ENCODE peak calls at places on chromosomes 16 and 17, in five cellular contexts. One of them, this sample, is unnamed.

GRCh38 chr17:56290486-56291118 is 137.3 kb downstream of the ANKFN1 start:
- DNase-seq in right cardiac atrium: no peak
- DNase-seq in SK-N-SH: no peak
- DNase-seq in gastrocnemius medialis: no peak
- DNase-seq in lower lobe of right lung: no peak
- DNase-seq in this sample: no peak

GRCh38 chr17:73205326-73205980 is 12.6 kb downstream of the COG1 start:
- DNase-seq in right cardiac atrium: no peak
- DNase-seq in SK-N-SH: no peak
- DNase-seq in gastrocnemius medialis: no peak
- DNase-seq in lower lobe of right lung: no peak
- DNase-seq in this sample: no peak

GRCh38 chr17:83079766-83080616 is 582 bp downstream of the METRNL start:
- DNase-seq in right cardiac atrium: no peak
- DNase-seq in SK-N-SH: peak; percentile 78
- DNase-seq in gastrocnemius medialis: no peak
- DNase-seq in lower lobe of right lung: no peak
- DNase-seq in this sample: no peak

GRCh38 chr17:7460850-7461660 is 16.2 kb downstream of the CHRNB1 start:
- DNase-seq in right cardiac atrium: no peak
- DNase-seq in SK-N-SH: no peak
- DNase-seq in gastrocnemius medialis: peak; percentile 41
- DNase-seq in lower lobe of right lung: no peak
- DNase-seq in this sample: no peak

GRCh38 chr17:1298616-1299015 is 19.2 kb downstream of the TRARG1 start:
- DNase-seq in right cardiac atrium: peak; percentile 38
- DNase-seq in SK-N-SH: no peak
- DNase-seq in gastrocnemius medialis: no peak
- DNase-seq in lower lobe of right lung: no peak
- DNase-seq in this sample: no peak

GRCh38 chr17:32523827-32524552 is 37.2 kb downstream of the CDK5R1 start:
- DNase-seq in right cardiac atrium: no peak
- DNase-seq in SK-N-SH: no peak
- DNase-seq in gastrocnemius medialis: no peak
- DNase-seq in lower lobe of right lung: no peak
- DNase-seq in this sample: no peak

GRCh38 chr16:71863995-71864394 is 18.2 kb downstream of the ATXN1L start:
- DNase-seq in right cardiac atrium: no peak
- DNase-seq in SK-N-SH: no peak
- DNase-seq in gastrocnemius medialis: no peak
- DNase-seq in lower lobe of right lung: no peak
- DNase-seq in this sample: no peak

GRCh38 chr16:22081050-22081449 is 11.3 kb upstream of the VWA3A start:
- DNase-seq in right cardiac atrium: no peak
- DNase-seq in SK-N-SH: no peak
- DNase-seq in gastrocnemius medialis: no peak
- DNase-seq in lower lobe of right lung: no peak
- DNase-seq in this sample: no peak

GRCh38 chr16:80788016-80788415 is 16.4 kb downstream of the CDYL2 start:
- DNase-seq in right cardiac atrium: no peak
- DNase-seq in SK-N-SH: no peak
- DNase-seq in gastrocnemius medialis: no peak
- DNase-seq in lower lobe of right lung: no peak
- DNase-seq in this sample: no peak

GRCh38 chr17:32755045-32755805 is 121.7 kb downstream of the MYO1D start:
- DNase-seq in right cardiac atrium: no peak
- DNase-seq in SK-N-SH: peak; percentile 66
- DNase-seq in gastrocnemius medialis: no peak
- DNase-seq in lower lobe of right lung: no peak
- DNase-seq in this sample: peak; percentile 32

GRCh38 chr16:8611886-8612595 is 9.5 kb upstream of the METTL22 start:
- DNase-seq in right cardiac atrium: no peak
- DNase-seq in SK-N-SH: no peak
- DNase-seq in gastrocnemius medialis: no peak
- DNase-seq in lower lobe of right lung: no peak
- DNase-seq in this sample: no peak

GRCh38 chr16:22347100-22347820 is 27.2 kb downstream of the CDR2 start:
- DNase-seq in right cardiac atrium: no peak
- DNase-seq in SK-N-SH: no peak
- DNase-seq in gastrocnemius medialis: no peak
- DNase-seq in lower lobe of right lung: no peak
- DNase-seq in this sample: no peak

GRCh38 chr17:604719-605118 is 109.9 kb downstream of the VPS53 start:
- DNase-seq in right cardiac atrium: no peak
- DNase-seq in SK-N-SH: no peak
- DNase-seq in gastrocnemius medialis: no peak
- DNase-seq in lower lobe of right lung: no peak
- DNase-seq in this sample: no peak

GRCh38 chr17:75323043-75323591 is 33.9 kb upstream of the SLC25A19 start:
- DNase-seq in right cardiac atrium: peak; percentile 85
- DNase-seq in SK-N-SH: peak; percentile 81
- DNase-seq in gastrocnemius medialis: peak; percentile 79
- DNase-seq in lower lobe of right lung: peak; percentile 83
- DNase-seq in this sample: peak; percentile 43

GRCh38 chr16:6913535-6913934 is 419.1 kb upstream of the RBFOX1 start:
- DNase-seq in right cardiac atrium: no peak
- DNase-seq in SK-N-SH: no peak
- DNase-seq in gastrocnemius medialis: no peak
- DNase-seq in lower lobe of right lung: no peak
- DNase-seq in this sample: no peak

GRCh38 chr17:11990363-11990983 is 6.8 kb downstream of the ZNF18 start:
- DNase-seq in right cardiac atrium: no peak
- DNase-seq in SK-N-SH: no peak
- DNase-seq in gastrocnemius medialis: no peak
- DNase-seq in lower lobe of right lung: no peak
- DNase-seq in this sample: no peak

GRCh38 chr17:44354582-44355309 is 8.9 kb downstream of the FAM171A2 start:
- DNase-seq in right cardiac atrium: peak; percentile 86
- DNase-seq in SK-N-SH: no peak
- DNase-seq in gastrocnemius medialis: no peak
- DNase-seq in lower lobe of right lung: no peak
- DNase-seq in this sample: no peak

GRCh38 chr17:74351552-74352210 is 10.0 kb downstream of the BTBD17 start:
- DNase-seq in right cardiac atrium: no peak
- DNase-seq in SK-N-SH: peak; percentile 85
- DNase-seq in gastrocnemius medialis: no peak
- DNase-seq in lower lobe of right lung: no peak
- DNase-seq in this sample: no peak

GRCh38 chr17:15157051-15157450 is 108.1 kb downstream of the PMP22 start:
- DNase-seq in right cardiac atrium: no peak
- DNase-seq in SK-N-SH: no peak
- DNase-seq in gastrocnemius medialis: no peak
- DNase-seq in lower lobe of right lung: no peak
- DNase-seq in this sample: peak; percentile 4

GRCh38 chr17:58231644-58232043 is 6.7 kb upstream of the LPO start:
- DNase-seq in right cardiac atrium: no peak
- DNase-seq in SK-N-SH: no peak
- DNase-seq in gastrocnemius medialis: no peak
- DNase-seq in lower lobe of right lung: no peak
- DNase-seq in this sample: peak; percentile 39

GRCh38 chr17:2906907-2907306 is 110.7 kb downstream of the RAP1GAP2 start:
- DNase-seq in right cardiac atrium: no peak
- DNase-seq in SK-N-SH: no peak
- DNase-seq in gastrocnemius medialis: no peak
- DNase-seq in lower lobe of right lung: no peak
- DNase-seq in this sample: no peak

GRCh38 chr16:75420987-75421819 is 12.1 kb downstream of the CFDP1 start:
- DNase-seq in right cardiac atrium: peak; percentile 92
- DNase-seq in SK-N-SH: peak; percentile 71
- DNase-seq in gastrocnemius medialis: no peak
- DNase-seq in lower lobe of right lung: peak; percentile 84
- DNase-seq in this sample: peak; percentile 56

GRCh38 chr17:41664587-41665565 is 23.8 kb upstream of the EIF1 start:
- DNase-seq in right cardiac atrium: no peak
- DNase-seq in SK-N-SH: no peak
- DNase-seq in gastrocnemius medialis: no peak
- DNase-seq in lower lobe of right lung: no peak
- DNase-seq in this sample: no peak

DNA sequence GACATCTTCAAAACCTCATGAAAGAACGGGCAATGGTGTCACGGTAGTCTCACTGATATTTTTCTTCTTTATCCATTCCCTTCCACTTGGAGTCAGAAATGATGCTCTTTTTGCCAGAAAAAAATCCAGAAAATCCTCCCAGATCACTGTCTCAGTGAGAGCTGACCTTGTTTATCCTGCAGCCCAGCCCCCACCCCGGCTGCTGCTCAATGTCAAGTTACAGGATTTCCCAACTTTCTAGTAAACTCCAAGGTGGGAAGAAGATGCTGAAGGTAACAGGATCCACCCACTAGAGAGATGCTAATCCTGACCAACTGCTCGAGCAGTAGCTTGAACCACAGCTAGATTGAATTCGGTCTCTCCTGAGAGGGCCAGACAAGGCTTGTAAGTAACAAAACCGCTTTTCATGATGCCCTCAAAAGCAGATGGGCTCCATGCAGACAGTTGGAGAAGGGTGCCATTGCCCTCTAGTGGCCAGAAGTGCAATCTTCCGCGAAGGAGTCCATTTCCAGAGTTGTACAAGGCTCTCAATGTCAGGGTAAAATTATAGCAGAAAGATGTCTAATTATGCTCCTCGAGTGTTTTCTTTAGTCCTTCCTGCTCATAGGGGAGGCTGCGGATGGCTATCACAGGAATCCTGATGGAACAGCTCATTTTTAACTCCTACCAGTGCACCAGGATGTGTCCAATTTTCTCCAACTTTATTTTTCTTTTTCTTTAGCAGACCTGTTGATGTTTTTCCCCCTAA is 4.0 kb downstream of the CDH11 start:
- DNase-seq in right cardiac atrium: peak; percentile 71
- DNase-seq in SK-N-SH: peak; percentile 65
- DNase-seq in gastrocnemius medialis: peak; percentile 61
- DNase-seq in lower lobe of right lung: no peak
- DNase-seq in this sample: peak; percentile 71
- H3K4me3 ChIP-seq in right cardiac atrium: no peak overlapping the region
- H3K4me3 ChIP-seq in SK-N-SH: no peak overlapping the region
- H3K4me3 ChIP-seq in gastrocnemius medialis: no peak overlapping the region
- H3K4me3 ChIP-seq in lower lobe of right lung: no peak overlapping the region
- H3K4me3 ChIP-seq in this sample: no peak overlapping the region

GRCh38 chr16:29737713-29738112 is 8.1 kb downstream of the C16orf54 start:
- DNase-seq in right cardiac atrium: no peak
- DNase-seq in SK-N-SH: no peak
- DNase-seq in gastrocnemius medialis: no peak
- DNase-seq in lower lobe of right lung: no peak
- DNase-seq in this sample: no peak
- H3K4me3 ChIP-seq in right cardiac atrium: no peak overlapping the region
- H3K4me3 ChIP-seq in SK-N-SH: no peak overlapping the region
- H3K4me3 ChIP-seq in gastrocnemius medialis: no peak overlapping the region
- H3K4me3 ChIP-seq in lower lobe of right lung: no peak overlapping the region
- H3K4me3 ChIP-seq in this sample: no peak overlapping the region

DNA sequence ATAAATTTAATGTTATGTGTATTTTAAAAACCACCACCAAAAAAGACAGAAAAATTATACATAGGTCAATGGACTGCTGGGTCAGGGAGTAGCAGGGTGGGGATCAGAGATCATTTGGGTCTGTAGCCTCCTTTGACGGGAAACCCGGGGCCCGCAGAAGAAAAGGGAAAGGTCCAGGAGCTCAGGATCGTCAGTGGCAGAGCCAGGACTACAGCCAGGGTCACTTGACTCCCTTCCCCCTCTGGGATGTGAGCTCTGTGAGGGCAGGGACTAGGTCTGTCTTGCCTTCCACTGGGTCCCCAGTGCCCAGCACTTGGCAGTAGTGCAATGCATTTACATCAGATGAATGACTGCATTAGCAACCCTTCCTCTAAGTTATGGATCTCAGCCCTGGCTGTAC is 62.1 kb downstream of the TOM1L2 start:
- DNase-seq in right cardiac atrium: no peak
- DNase-seq in SK-N-SH: no peak
- DNase-seq in gastrocnemius medialis: no peak
- DNase-seq in lower lobe of right lung: no peak
- DNase-seq in this sample: no peak
- H3K4me3 ChIP-seq in right cardiac atrium: no peak overlapping the region
- H3K4me3 ChIP-seq in SK-N-SH: no peak overlapping the region
- H3K4me3 ChIP-seq in gastrocnemius medialis: no peak overlapping the region
- H3K4me3 ChIP-seq in lower lobe of right lung: no peak overlapping the region
- H3K4me3 ChIP-seq in this sample: no peak overlapping the region

GRCh38 chr17:16974569-16975265 is 2.8 kb upstream of the TNFRSF13B start:
- DNase-seq in right cardiac atrium: no peak
- DNase-seq in SK-N-SH: no peak
- DNase-seq in gastrocnemius medialis: no peak
- DNase-seq in lower lobe of right lung: no peak
- DNase-seq in this sample: no peak

GRCh38 chr17:16975266-16975651 is 3.3 kb upstream of the TNFRSF13B start:
- DNase-seq in right cardiac atrium: no peak
- DNase-seq in SK-N-SH: no peak
- DNase-seq in gastrocnemius medialis: no peak
- DNase-seq in lower lobe of right lung: no peak
- DNase-seq in this sample: no peak

GRCh38 chr17:16972346-16972745 is 428 bp upstream of the TNFRSF13B start:
- DNase-seq in right cardiac atrium: no peak
- DNase-seq in SK-N-SH: no peak
- DNase-seq in gastrocnemius medialis: no peak
- DNase-seq in lower lobe of right lung: no peak
- DNase-seq in this sample: no peak

GRCh38 chr17:16975744-16976625 is 4.1 kb upstream of the TNFRSF13B start:
- DNase-seq in right cardiac atrium: no peak
- DNase-seq in SK-N-SH: no peak
- DNase-seq in gastrocnemius medialis: no peak
- DNase-seq in lower lobe of right lung: no peak
- DNase-seq in this sample: no peak

DNA sequence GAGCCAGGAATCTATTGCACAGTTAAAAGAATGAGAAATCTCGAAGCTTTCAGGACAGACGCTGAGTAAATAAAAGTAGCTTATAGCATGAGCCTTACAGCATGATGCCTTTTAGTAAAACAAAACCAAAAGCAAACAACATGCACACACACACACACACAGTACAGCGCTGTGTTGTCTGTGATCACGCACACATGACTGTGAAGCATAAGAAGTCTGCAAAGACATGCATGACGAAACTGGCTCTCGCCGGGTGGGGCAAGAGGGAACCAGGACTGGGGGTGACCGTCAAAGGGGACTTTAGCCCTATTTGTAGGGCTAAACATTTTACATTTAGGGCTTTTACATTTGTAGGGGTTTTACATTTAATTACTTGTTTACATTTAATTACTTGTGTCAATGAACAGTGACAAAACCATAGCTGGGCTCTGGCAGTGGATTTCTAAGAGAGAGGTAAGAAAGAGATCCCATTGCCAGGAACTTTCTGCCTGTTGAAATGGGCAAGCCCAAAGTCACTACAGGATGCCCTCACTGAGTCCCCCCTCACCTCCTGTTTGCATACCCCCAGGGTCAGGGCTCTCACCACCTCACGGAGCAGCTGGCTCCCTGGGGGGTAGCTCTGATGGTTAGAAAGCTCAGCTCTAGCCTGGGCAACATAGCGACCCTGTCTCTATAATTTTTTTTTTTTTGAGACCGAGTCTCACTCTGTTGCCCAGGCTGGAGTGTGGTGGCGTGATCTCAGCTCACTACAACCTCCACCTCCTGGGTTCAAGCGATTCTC is 2.0 kb upstream of the TNFRSF13B start:
- DNase-seq in right cardiac atrium: no peak
- DNase-seq in SK-N-SH: no peak
- DNase-seq in gastrocnemius medialis: no peak
- DNase-seq in lower lobe of right lung: no peak
- DNase-seq in this sample: no peak
- H3K4me3 ChIP-seq in right cardiac atrium: no peak overlapping the region
- H3K4me3 ChIP-seq in SK-N-SH: no peak overlapping the region
- H3K4me3 ChIP-seq in gastrocnemius medialis: no peak overlapping the region
- H3K4me3 ChIP-seq in lower lobe of right lung: no peak overlapping the region
- H3K4me3 ChIP-seq in this sample: no peak overlapping the region